ENCODE peak calls at places on chromosomes 13 and 19, in six cellular contexts. P is H1, T is K562, K is GM12892, I is GM12878, N is HepG2. Z is an unnamed sample.
A peak's percentile ranks its signal among the peaks of the same experiment; 100 is the strongest.

GRCh38 chr13:47463002-47463401 is 538.1 kb downstream of the SUCLA2 start:
- DNase-seq in T (no peak), N (no peak), P (no peak), I (no peak), K (no peak), Z (no peak)

GRCh38 chr13:89375839-89376238 is 1704.7 kb downstream of the SLITRK5 start:
- DNase-seq in K (no peak), P (no peak), T (no peak), I (no peak), N (no peak), Z (no peak)

GRCh38 chr19:31418055-31418454 is 68.8 kb upstream of the TSHZ3 start:
- DNase-seq in N (no peak), I (no peak), T (no peak), K (no peak), P (peak; percentile 57), Z (no peak)

GRCh38 chr19:51185069-51185867 is 39.6 kb upstream of the CD33 start:
- DNase-seq in T (no peak), K (no peak), N (no peak), I (no peak), P (no peak), Z (no peak)

GRCh38 chr13:88701551-88701950 is 1030.4 kb downstream of the SLITRK5 start:
- DNase-seq in T (no peak), K (no peak), I (no peak), N (no peak), P (no peak), Z (no peak)

GRCh38 chr13:29516880-29517279 is 78.6 kb downstream of the SLC7A1 start:
- DNase-seq in T (no peak), K (no peak), P (no peak), I (no peak), N (no peak), Z (no peak)

GRCh38 chr13:90683711-90684131 is 663.8 kb upstream of the MIR17HG start:
- DNase-seq in T (no peak), P (no peak), I (no peak), K (no peak), N (no peak), Z (no peak)

GRCh38 chr19:19538767-19539166 is 702 bp downstream of the CILP2 start:
- DNase-seq in T (no peak), K (no peak), N (no peak), I (no peak), P (no peak), Z (no peak)

GRCh38 chr19:46107371-46107770 is 17.1 kb downstream of the IGFL3 start:
- DNase-seq in T (no peak), P (no peak), K (no peak), I (no peak), N (no peak), Z (no peak)

GRCh38 chr19:21484631-21485030 is 20.8 kb upstream of the ZNF429 start:
- DNase-seq in N (no peak), K (no peak), I (no peak), T (no peak), P (no peak), Z (no peak)

DNA sequence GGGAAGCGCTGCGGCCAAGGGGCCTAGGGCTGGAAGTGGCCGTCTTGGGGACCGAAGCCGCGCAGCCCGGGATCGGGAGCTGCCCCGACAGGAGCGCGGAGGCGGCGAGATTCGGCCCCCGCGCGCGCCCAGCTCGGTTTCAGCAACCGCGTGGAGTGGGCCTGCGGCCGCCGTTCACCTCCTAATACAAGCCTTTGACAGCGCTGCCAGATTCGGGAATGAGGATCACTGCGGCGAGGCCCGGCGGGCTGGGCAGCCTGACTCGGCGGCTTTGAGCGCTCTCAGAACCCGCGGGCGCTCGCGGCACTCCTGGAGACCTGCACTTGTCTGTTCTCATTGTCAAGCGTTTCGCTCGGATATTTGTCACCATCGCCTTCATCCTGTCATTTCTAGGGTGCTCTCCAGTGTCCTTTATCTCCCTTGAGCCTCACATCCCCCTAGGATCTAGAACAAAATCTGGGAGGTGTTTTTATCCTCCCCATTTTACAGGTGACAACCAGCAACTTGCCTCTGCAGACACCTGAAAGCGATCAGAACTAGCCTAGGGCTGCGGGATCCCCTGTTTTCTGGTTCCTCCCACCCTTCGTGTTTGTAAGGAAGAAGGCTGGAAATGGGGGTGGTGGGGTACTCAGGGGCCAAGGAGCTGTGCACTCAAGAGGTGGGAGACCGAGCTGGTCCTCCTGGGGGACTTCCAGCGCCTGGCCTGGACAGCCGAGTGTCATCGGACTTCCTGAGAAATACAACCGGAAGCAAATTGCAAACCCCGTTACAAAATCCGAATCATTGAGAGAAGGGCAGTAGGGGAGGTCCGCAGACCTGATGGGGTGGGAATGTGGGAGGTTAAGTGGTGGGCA is 1.5 kb upstream of the CDX2 start:
- DNase-seq in N (no peak), I (no peak), T (no peak), P (no peak), K (no peak), Z (no peak)
- TF ChIP-seq POLR2AphosphoS5 in N (no peak), I (no peak), T (no peak), P (no peak), K (no peak), Z (no peak)

DNA sequence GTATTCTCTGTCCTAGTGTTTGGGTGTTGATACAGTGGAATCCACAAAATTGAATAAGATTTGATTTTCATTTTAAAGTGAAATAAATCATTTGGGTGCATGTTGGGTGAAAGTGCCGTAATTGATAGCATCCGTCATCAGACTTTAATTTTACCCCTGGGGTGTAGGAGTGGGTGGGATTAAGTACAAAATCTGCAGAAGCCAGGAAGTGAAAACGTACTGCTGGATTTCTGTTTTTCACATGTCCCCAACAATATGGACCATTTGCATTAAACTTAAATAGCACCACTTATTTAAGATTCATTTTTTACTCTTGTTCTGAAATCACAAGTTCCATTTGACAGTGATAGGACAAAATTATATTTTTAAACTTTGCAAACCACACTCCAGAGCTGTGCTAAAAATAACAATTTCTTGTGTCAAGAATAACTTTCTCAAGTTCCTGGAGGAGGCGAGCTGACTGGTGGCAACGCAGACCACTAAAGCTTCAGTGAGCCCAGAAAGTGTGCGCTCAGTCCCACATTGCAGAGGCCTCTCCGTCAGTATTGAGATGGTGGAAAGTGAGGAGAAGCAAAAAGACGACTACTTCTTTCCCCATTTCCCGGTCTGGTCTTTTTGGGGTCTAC is 71.3 kb downstream of the ARHGEF7 start:
- DNase-seq in P (no peak), K (no peak), I (no peak), T (no peak), N (no peak), Z (no peak)
- TF ChIP-seq TAF1 in P (no peak), K (no peak), I (no peak), T (no peak), N (no peak), Z (no peak)

DNA sequence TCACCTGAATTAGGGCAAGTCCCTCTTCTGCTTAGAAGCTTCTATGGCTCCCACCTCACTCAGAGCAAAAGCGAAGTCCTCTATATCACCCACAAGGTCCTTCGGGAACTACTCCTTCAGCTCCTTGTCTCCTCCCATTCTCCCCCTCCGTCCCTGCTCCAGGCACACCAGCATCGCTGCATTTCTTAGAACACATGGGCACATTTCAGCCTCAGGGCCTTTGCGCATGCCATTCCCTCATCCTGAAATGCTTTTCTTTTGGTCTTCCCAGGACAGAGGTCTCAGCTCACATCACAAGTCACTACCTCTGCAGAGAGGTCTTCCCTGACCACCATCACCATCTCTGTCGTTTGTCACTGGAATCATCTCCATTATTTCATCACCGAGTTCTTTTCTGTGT is 4.0 kb downstream of the S1PR5 start:
- DNase-seq in I (no peak), N (no peak), T (no peak), P (no peak), K (no peak), Z (no peak)
- TF ChIP-seq POLR2A in I (no peak), N (no peak), T (no peak), P (no peak), K (no peak), Z (no peak)

GRCh38 chr13:96967248-96967745 is 27.0 kb downstream of the OXGR1 start:
- DNase-seq in I (no peak), P (no peak), K (no peak), N (peak; percentile 25), T (peak; percentile 60), Z (no peak)
- TF ChIP-seq POLR2AphosphoS5 in I (no peak), P (no peak), K (no peak), N (no peak), T (no peak), Z (no peak)

GRCh38 chr19:14425696-14426138 is 6.6 kb upstream of the DDX39A start:
- DNase-seq in K (no peak), P (no peak), T (peak; percentile 18), N (no peak), I (no peak), Z (no peak)
- TF ChIP-seq TAF1 in K (no peak), P (no peak), T (no peak), N (no peak), I (no peak), Z (no peak)

GRCh38 chr19:40716655-40717324 is at the start of the genes COQ8B and ITPKC:
- DNase-seq in I (peak; percentile 88), K (peak; percentile 94), N (peak; percentile 95), T (peak; percentile 93), P (peak; percentile 100), Z (peak; percentile 97)
- TF ChIP-seq POLR2A in I (peak; percentile 73), K (peak; percentile 29), N (peak; percentile 64), T (peak; percentile 77), P (peak; percentile 70), Z (no peak)

GRCh38 chr13:33453911-33454310 is 168.4 kb upstream of the STARD13 start:
- DNase-seq in I (no peak), K (no peak), P (no peak), N (peak; percentile 20), T (no peak), Z (no peak)

GRCh38 chr13:33450956-33451709 is 165.6 kb upstream of the STARD13 start:
- DNase-seq in T (no peak), P (no peak), I (no peak), N (no peak), K (no peak), Z (no peak)

GRCh38 chr13:33454844-33455256 is 169.3 kb upstream of the STARD13 start:
- DNase-seq in P (no peak), N (no peak), I (no peak), K (no peak), T (no peak), Z (no peak)

GRCh38 chr13:33455291-33455690 is 169.7 kb upstream of the STARD13 start:
- DNase-seq in I (no peak), K (no peak), N (no peak), P (no peak), T (no peak), Z (no peak)

GRCh38 chr13:33452873-33453558 is 167.5 kb upstream of the STARD13 start:
- DNase-seq in T (no peak), K (no peak), I (no peak), N (no peak), P (no peak), Z (no peak)
- TF ChIP-seq POLR2AphosphoS5 in T (no peak), K (no peak), I (no peak), N (no peak), P (no peak), Z (no peak)

DNA sequence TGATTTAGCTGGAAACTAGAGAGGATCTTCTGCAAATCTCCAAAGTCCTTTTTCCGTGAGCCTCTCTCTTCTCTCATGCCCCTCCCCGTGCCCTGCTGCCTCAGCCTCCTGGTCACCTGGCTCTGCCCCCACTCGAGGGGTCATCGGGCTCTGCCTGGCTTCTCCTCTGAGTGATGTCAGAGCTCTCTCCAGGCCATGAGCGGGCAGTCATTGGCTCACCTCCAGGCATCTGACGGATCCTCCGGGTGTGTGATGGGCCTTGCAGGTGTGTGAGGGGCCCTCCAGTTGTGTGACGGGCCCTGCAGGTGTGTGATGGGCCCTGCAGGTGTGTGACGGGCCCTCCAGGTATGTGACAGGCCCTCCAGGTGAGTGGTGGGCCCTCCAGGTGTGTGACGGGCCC is 10.3 kb upstream of the GAS6 start:
- DNase-seq in P (no peak), T (no peak), K (no peak), N (no peak), I (no peak), Z (no peak)
- TF ChIP-seq TAF1 in P (no peak), T (no peak), K (no peak), N (no peak), I (no peak), Z (no peak)

GRCh38 chr19:38375748-38376147 is 1.4 kb downstream of the PSMD8 start:
- DNase-seq in T (no peak), K (no peak), I (no peak), N (no peak), P (no peak), Z (no peak)
- TF ChIP-seq POLR2A in T (no peak), K (no peak), I (peak; percentile 27), N (no peak), P (no peak), Z (no peak)

Z was measured in GM12891.